ENCODE peak calls at places on chromosomes 5 and 9, in seven cellular contexts. Y is heart left ventricle; E is NCI-H1092 treated with DMSO at 0.1 percent for 48 hours; J is lung microvascular endothelial cell; G is lung; M is effector memory CD4-positive, alpha-beta T cell; K is NCI-H2171 treated with DMSO at 0.1 percent for 48 hours. Z is an unnamed sample.

GRCh38 chr9:70049236-70049635 is 5.6 kb downstream of the MAMDC2 start:
- DNase-seq in G (no peak), K (peak), M (no peak), Y (no peak), J (no peak), E (no peak), Z (no peak)

GRCh38 chr5:30436718-30437117 is 756.8 kb upstream of the CDH6 start:
- DNase-seq in E (no peak), M (no peak), G (no peak), Y (no peak), K (no peak), J (no peak), Z (no peak)

GRCh38 chr5:10420926-10421325 is 20.8 kb upstream of the ROPN1L start:
- DNase-seq in E (no peak), G (no peak), Y (no peak), J (no peak), K (no peak), M (no peak), Z (no peak)

GRCh38 chr9:134617246-134617645 is 24.4 kb upstream of the COL5A1 start:
- DNase-seq in Y (peak), K (no peak), J (no peak), M (no peak), E (no peak), G (no peak), Z (no peak)

GRCh38 chr5:82745016-82745415 is 332.2 kb downstream of the TMEM167A start:
- DNase-seq in E (no peak), G (no peak), Y (no peak), M (no peak), J (no peak), K (no peak), Z (no peak)

GRCh38 chr5:92775711-92776615 is 805.1 kb downstream of the NR2F1-AS1 start:
- DNase-seq in E (no peak), M (no peak), K (no peak), J (no peak), G (no peak), Y (no peak), Z (no peak)

GRCh38 chr5:179265529-179266290 is 79.6 kb downstream of the ADAMTS2 start:
- DNase-seq in M (no peak), E (peak), Y (peak), K (peak), G (peak), J (no peak), Z (no peak)

GRCh38 chr5:132421442-132421841 is 51.9 kb downstream of the SLC22A5 start:
- DNase-seq in K (no peak), M (no peak), E (no peak), Y (no peak), J (no peak), G (no peak), Z (no peak)

GRCh38 chr5:51214736-51215135 is 168.5 kb upstream of the ISL1 start:
- DNase-seq in Y (no peak), G (no peak), E (no peak), K (no peak), J (no peak), M (no peak), Z (no peak)

GRCh38 chr9:117656007-117656406 is 48.2 kb upstream of the TLR4 start:
- DNase-seq in K (no peak), J (no peak), G (no peak), E (no peak), Y (no peak), M (no peak), Z (no peak)

GRCh38 chr5:72156921-72157320 is 49.6 kb downstream of the MAP1B start:
- DNase-seq in Y (no peak), M (no peak), K (no peak), E (no peak), J (no peak), G (no peak), Z (no peak)

GRCh38 chr5:88833371-88834107 is 49.4 kb downstream of the MEF2C start:
- DNase-seq in J (peak), M (no peak), Y (no peak), E (no peak), K (no peak), G (no peak), Z (no peak)

GRCh38 chr9:27184556-27185351 is 75.7 kb downstream of the TEK start:
- DNase-seq in Y (no peak), E (peak), G (no peak), M (no peak), J (peak), K (no peak), Z (no peak)

GRCh38 chr5:148290271-148291195 is 21.7 kb upstream of the SPINK7 start:
- DNase-seq in E (peak), K (peak), M (no peak), Y (no peak), G (no peak), J (peak), Z (no peak)

GRCh38 chr5:112012112-112012511 is 255.1 kb upstream of the NREP start:
- DNase-seq in J (no peak), G (no peak), M (no peak), E (no peak), K (no peak), Y (no peak), Z (no peak)

GRCh38 chr9:95511232-95511951 is 5.4 kb downstream of the PTCH1 start:
- DNase-seq in M (peak), J (peak), G (peak), E (peak), Y (no peak), K (peak), Z (no peak)

GRCh38 chr9:134368571-134368970 is 42.3 kb downstream of the RXRA start:
- DNase-seq in E (no peak), Y (no peak), G (no peak), J (no peak), K (no peak), M (no peak), Z (no peak)

GRCh38 chr9:127837346-127837745 is 17.1 kb downstream of the ENG start:
- DNase-seq in J (no peak), E (peak), G (no peak), Y (no peak), K (no peak), M (no peak), Z (no peak)

GRCh38 chr5:32733582-32734340 is 22.6 kb downstream of the NPR3 start:
- DNase-seq in Y (no peak), G (no peak), E (no peak), M (no peak), J (no peak), K (no peak), Z (no peak)

GRCh38 chr5:103918668-103919367 is 356.2 kb upstream of the NUDT12 start:
- DNase-seq in K (no peak), Y (no peak), G (no peak), E (no peak), J (no peak), M (no peak), Z (no peak)

GRCh38 chr5:14110680-14111079 is 32.5 kb upstream of the TRIO start:
- DNase-seq in M (no peak), Y (no peak), E (no peak), G (no peak), K (no peak), J (no peak), Z (no peak)

GRCh38 chr5:14723648-14724231 is 59.2 kb downstream of the OTULIN start:
- DNase-seq in G (no peak), K (no peak), J (no peak), E (no peak), Y (no peak), M (no peak), Z (no peak)

GRCh38 chr5:173495225-173495904 is 121.1 kb downstream of the BOD1 start:
- DNase-seq in J (peak), E (no peak), Y (no peak), G (no peak), K (no peak), M (no peak), Z (no peak)

GRCh38 chr9:76818271-76818670 is 54.0 kb downstream of the PCA3 start:
- DNase-seq in M (no peak), E (no peak), G (peak), K (no peak), Y (no peak), J (peak), Z (no peak)

GRCh38 chr5:143605403-143606005 is 202.0 kb upstream of the NR3C1 start:
- DNase-seq in Y (no peak), G (peak), M (no peak), J (no peak), K (no peak), E (no peak), Z (no peak)

GRCh38 chr5:141725909-141726308 is 43.9 kb upstream of the ARAP3 start:
- DNase-seq in E (no peak), G (no peak), J (no peak), Y (no peak), M (no peak), K (no peak), Z (no peak)

GRCh38 chr5:10612251-10612650 is 48.4 kb downstream of the ANKRD33B start:
- DNase-seq in K (no peak), Y (no peak), M (no peak), G (no peak), E (no peak), J (no peak), Z (no peak)

GRCh38 chr9:21110708-21111576 is 30.7 kb downstream of the IFNW1 start:
- DNase-seq in J (peak), K (peak), Y (no peak), G (no peak), E (peak), M (no peak), Z (no peak)

GRCh38 chr5:74336286-74336685 is 304.2 kb downstream of the ENC1 start:
- DNase-seq in J (no peak), G (no peak), E (peak), M (no peak), Y (no peak), K (peak), Z (no peak)

Z was measured in T-helper 17 cell.